ENCODE peak calls at places on chromosome 7, in seven cellular contexts. N is hypothalamus; V is nucleus accumbens; U is activated CD4-positive, alpha-beta T cell treated with anti-CD3 and anti-CD28 coated beads, Interleukin-2, amount 50 U/mL, for 24 hours; Z is T-helper 9 cell; C is T-helper 22 cell; R is pons. K is an unnamed sample.

GRCh38 chr7:55438765-55439525 is 73.8 kb downstream of the LANCL2 start:
- DNase-seq in C (no peak), V (no peak), R (no peak), U (no peak), N (no peak), Z (no peak), K (no peak)

GRCh38 chr7:79734158-79734557 is 280.7 kb upstream of the MAGI2 start:
- DNase-seq in N (no peak), Z (no peak), V (no peak), R (no peak), U (no peak), C (no peak), K (no peak)

GRCh38 chr7:124720195-124720594 is 45.4 kb downstream of the GPR37 start:
- DNase-seq in C (no peak), R (no peak), U (no peak), V (no peak), Z (no peak), N (no peak), K (no peak)

GRCh38 chr7:925601-926000 is 28.9 kb downstream of the ADAP1 start:
- DNase-seq in V (peak), N (no peak), U (no peak), C (no peak), R (no peak), Z (no peak), K (no peak)

GRCh38 chr7:7912937-7913336 is 55.7 kb upstream of the GLCCI1 start:
- DNase-seq in R (no peak), Z (no peak), U (no peak), N (no peak), C (no peak), V (no peak), K (peak)

GRCh38 chr7:17009007-17009719 is 127.4 kb upstream of the AGR3 start:
- DNase-seq in U (no peak), Z (no peak), V (no peak), C (no peak), R (no peak), N (no peak), K (no peak)

GRCh38 chr7:95996886-95997285 is 224.5 kb downstream of the DYNC1I1 start:
- DNase-seq in C (no peak), U (no peak), Z (no peak), V (no peak), N (no peak), R (no peak), K (no peak)

GRCh38 chr7:22420973-22421635 is 64.2 kb upstream of the RAPGEF5 start:
- DNase-seq in V (no peak), C (no peak), U (no peak), Z (no peak), N (no peak), R (no peak), K (no peak)

GRCh38 chr7:42082144-42082543 is 154.9 kb downstream of the GLI3 start:
- DNase-seq in N (no peak), V (peak), Z (no peak), R (no peak), U (no peak), C (no peak), K (peak)

GRCh38 chr7:138662066-138663061 is 38.8 kb downstream of the SVOPL start:
- DNase-seq in Z (no peak), V (no peak), U (no peak), R (no peak), N (no peak), C (no peak), K (no peak)

GRCh38 chr7:157691521-157692155 is 354.8 kb downstream of the DNAJB6 start:
- DNase-seq in N (no peak), C (no peak), Z (no peak), V (peak), R (peak), U (no peak), K (no peak)

K was measured in putamen.